ENCODE peak calls at places on chromosome 11, in five cellular contexts. U is effector memory CD8-positive, alpha-beta T cell; W is OCI-LY7; O is stimulated activated CD4-positive, alpha-beta T cell treated with anti-CD3 and anti-CD28 coated beads, Interleukin-1b, Interleukin-23, amount 100 ng/mL, for 1 hour; F is stimulated activated effector memory CD8-positive, alpha-beta T cell treated with anti-CD3 and anti-CD28 coated beads, Interleukin-12 subunit alpha, Interleukin-12 subunit beta, amount 100 ng/mL, for 72 hours. S is an unnamed sample.

GRCh38 chr11:71251761-71252433 is 480 bp downstream of the SHANK2 start:
- DNase-seq in U (no peak), W (peak; percentile 8), O (no peak), F (no peak), S (peak; percentile 12)

GRCh38 chr11:130945945-130946344 is 29.7 kb upstream of the SNX19 start:
- DNase-seq in U (no peak), W (no peak), O (no peak), F (no peak), S (no peak)

GRCh38 chr11:69367211-69367964 is 73.4 kb downstream of the MYEOV start:
- DNase-seq in U (no peak), W (no peak), O (no peak), F (no peak), S (no peak)

GRCh38 chr11:39374963-39375698 is 2084.3 kb downstream of the LRRC4C start:
- DNase-seq in U (peak; percentile 10), W (peak; percentile 22), O (no peak), F (no peak), S (peak; percentile 53)

GRCh38 chr11:125256471-125257010 is 92.0 kb downstream of the PKNOX2 start:
- DNase-seq in U (no peak), W (no peak), O (no peak), F (no peak), S (no peak)

GRCh38 chr11:75103380-75104026 is 6.8 kb upstream of the OR2AT4 start:
- DNase-seq in U (no peak), W (no peak), O (no peak), F (no peak), S (no peak)

GRCh38 chr11:70185348-70186055 is 17.6 kb upstream of the FADD start:
- DNase-seq in U (no peak), W (no peak), O (no peak), F (no peak), S (no peak)

GRCh38 chr11:693887-694562 is 997 bp downstream of the DEAF1 start:
- DNase-seq in U (no peak), W (no peak), O (no peak), F (no peak), S (no peak)

GRCh38 chr11:125902927-125903752 is at the start of gene PUS3:
- DNase-seq in U (peak; percentile 76), W (peak; percentile 84), O (peak; percentile 79), F (peak; percentile 74), S (peak; percentile 88)

GRCh38 chr11:119903821-119904220 is 174.8 kb upstream of the NECTIN1 start:
- DNase-seq in U (no peak), W (no peak), O (no peak), F (no peak), S (no peak)

GRCh38 chr11:12706531-12707499 is 32.6 kb downstream of the TEAD1 start:
- DNase-seq in U (no peak), W (no peak), O (no peak), F (no peak), S (no peak)

GRCh38 chr11:72048718-72049460 is 31.5 kb downstream of the NUMA1 start:
- DNase-seq in U (no peak), W (no peak), O (no peak), F (no peak), S (no peak)

GRCh38 chr11:62012451-62013265 is 45.2 kb upstream of the FTH1 start:
- DNase-seq in U (no peak), W (no peak), O (no peak), F (no peak), S (no peak)

GRCh38 chr11:1202154-1202775 is 20.6 kb upstream of the MUC5B start:
- DNase-seq in U (no peak), W (peak; percentile 13), O (no peak), F (no peak), S (peak; percentile 53)

GRCh38 chr11:7570938-7571337 is 57.1 kb downstream of the PPFIBP2 start:
- DNase-seq in U (no peak), W (no peak), O (no peak), F (no peak), S (no peak)